ENCODE peak calls at places on chromosomes 7 and 10, in nine cellular contexts. One of them, this sample, is unnamed.

GRCh38 chr7:129875160-129875559 is 77.6 kb downstream of the UBE2H start:
- DNase-seq in upper lobe of left lung: no peak
- DNase-seq in sigmoid colon: no peak
- DNase-seq in endothelial cell of umbilical vein: no peak
- DNase-seq in lower leg skin: no peak
- DNase-seq in A549: no peak
- DNase-seq in IMR-90: no peak
- DNase-seq in HCT116: no peak
- DNase-seq in right lobe of liver: no peak
- DNase-seq in this sample: no peak

GRCh38 chr10:86226801-86227201 is 139.8 kb downstream of the GRID1 start:
- DNase-seq in upper lobe of left lung: no peak
- DNase-seq in sigmoid colon: no peak
- DNase-seq in endothelial cell of umbilical vein: no peak
- DNase-seq in lower leg skin: no peak
- DNase-seq in A549: no peak
- DNase-seq in IMR-90: no peak
- DNase-seq in HCT116: no peak
- DNase-seq in right lobe of liver: no peak
- DNase-seq in this sample: no peak

GRCh38 chr10:102649770-102650654 is 5.7 kb downstream of the TRIM8 start:
- DNase-seq in upper lobe of left lung: no peak
- DNase-seq in sigmoid colon: no peak
- DNase-seq in endothelial cell of umbilical vein: no peak
- DNase-seq in lower leg skin: no peak
- DNase-seq in A549: no peak
- DNase-seq in IMR-90: no peak
- DNase-seq in HCT116: no peak
- DNase-seq in right lobe of liver: peak
- DNase-seq in this sample: no peak

GRCh38 chr10:131205556-131205955 is 106.0 kb downstream of the TCERG1L start:
- DNase-seq in upper lobe of left lung: peak
- DNase-seq in sigmoid colon: no peak
- DNase-seq in endothelial cell of umbilical vein: no peak
- DNase-seq in lower leg skin: no peak
- DNase-seq in A549: no peak
- DNase-seq in IMR-90: no peak
- DNase-seq in HCT116: no peak
- DNase-seq in right lobe of liver: no peak
- DNase-seq in this sample: peak

GRCh38 chr10:59376817-59377340 is 14.5 kb upstream of the FAM13C start:
- DNase-seq in upper lobe of left lung: no peak
- DNase-seq in sigmoid colon: no peak
- DNase-seq in endothelial cell of umbilical vein: no peak
- DNase-seq in lower leg skin: no peak
- DNase-seq in A549: no peak
- DNase-seq in IMR-90: no peak
- DNase-seq in HCT116: no peak
- DNase-seq in right lobe of liver: no peak
- DNase-seq in this sample: no peak

GRCh38 chr10:66162560-66163143 is 763.2 kb upstream of the LRRTM3 start:
- DNase-seq in upper lobe of left lung: no peak
- DNase-seq in sigmoid colon: no peak
- DNase-seq in endothelial cell of umbilical vein: no peak
- DNase-seq in lower leg skin: no peak
- DNase-seq in A549: no peak
- DNase-seq in IMR-90: no peak
- DNase-seq in HCT116: no peak
- DNase-seq in right lobe of liver: no peak
- DNase-seq in this sample: no peak

GRCh38 chr7:40194743-40195142 is 59.9 kb downstream of the SUGCT start:
- DNase-seq in upper lobe of left lung: no peak
- DNase-seq in sigmoid colon: no peak
- DNase-seq in endothelial cell of umbilical vein: peak
- DNase-seq in lower leg skin: peak
- DNase-seq in A549: no peak
- DNase-seq in IMR-90: peak
- DNase-seq in HCT116: no peak
- DNase-seq in right lobe of liver: no peak
- DNase-seq in this sample: no peak

GRCh38 chr7:3585826-3586225 is 284.8 kb downstream of the SDK1 start:
- DNase-seq in upper lobe of left lung: no peak
- DNase-seq in sigmoid colon: no peak
- DNase-seq in endothelial cell of umbilical vein: no peak
- DNase-seq in lower leg skin: no peak
- DNase-seq in A549: no peak
- DNase-seq in IMR-90: no peak
- DNase-seq in HCT116: no peak
- DNase-seq in right lobe of liver: no peak
- DNase-seq in this sample: no peak

GRCh38 chr10:130485241-130485957 is 349.2 kb downstream of the GLRX3 start:
- DNase-seq in upper lobe of left lung: peak
- DNase-seq in sigmoid colon: peak
- DNase-seq in endothelial cell of umbilical vein: no peak
- DNase-seq in lower leg skin: no peak
- DNase-seq in A549: no peak
- DNase-seq in IMR-90: no peak
- DNase-seq in HCT116: no peak
- DNase-seq in right lobe of liver: no peak
- DNase-seq in this sample: no peak

GRCh38 chr10:61970182-61971015 is 68.9 kb downstream of the ARID5B start:
- DNase-seq in upper lobe of left lung: no peak
- DNase-seq in sigmoid colon: no peak
- DNase-seq in endothelial cell of umbilical vein: peak
- DNase-seq in lower leg skin: no peak
- DNase-seq in A549: no peak
- DNase-seq in IMR-90: no peak
- DNase-seq in HCT116: no peak
- DNase-seq in right lobe of liver: no peak
- DNase-seq in this sample: no peak

GRCh38 chr7:3682028-3682712 is 381.1 kb downstream of the SDK1 start:
- DNase-seq in upper lobe of left lung: no peak
- DNase-seq in sigmoid colon: peak
- DNase-seq in endothelial cell of umbilical vein: peak
- DNase-seq in lower leg skin: no peak
- DNase-seq in A549: no peak
- DNase-seq in IMR-90: no peak
- DNase-seq in HCT116: no peak
- DNase-seq in right lobe of liver: no peak
- DNase-seq in this sample: no peak

GRCh38 chr10:122474145-122474739 is 12.9 kb downstream of the HTRA1 start:
- DNase-seq in upper lobe of left lung: no peak
- DNase-seq in sigmoid colon: no peak
- DNase-seq in endothelial cell of umbilical vein: peak
- DNase-seq in lower leg skin: no peak
- DNase-seq in A549: no peak
- DNase-seq in IMR-90: no peak
- DNase-seq in HCT116: no peak
- DNase-seq in right lobe of liver: no peak
- DNase-seq in this sample: no peak

GRCh38 chr10:87685832-87686589 is 26.3 kb downstream of the PAPSS2 start:
- DNase-seq in upper lobe of left lung: no peak
- DNase-seq in sigmoid colon: no peak
- DNase-seq in endothelial cell of umbilical vein: no peak
- DNase-seq in lower leg skin: no peak
- DNase-seq in A549: no peak
- DNase-seq in IMR-90: no peak
- DNase-seq in HCT116: no peak
- DNase-seq in right lobe of liver: no peak
- DNase-seq in this sample: no peak

GRCh38 chr10:102669206-102670064 is 25.2 kb downstream of the TRIM8 start:
- DNase-seq in upper lobe of left lung: peak
- DNase-seq in sigmoid colon: peak
- DNase-seq in endothelial cell of umbilical vein: no peak
- DNase-seq in lower leg skin: no peak
- DNase-seq in A549: peak
- DNase-seq in IMR-90: peak
- DNase-seq in HCT116: peak
- DNase-seq in right lobe of liver: no peak
- DNase-seq in this sample: peak

GRCh38 chr10:111525696-111526095 is 448.9 kb downstream of the ADRA2A start:
- DNase-seq in upper lobe of left lung: no peak
- DNase-seq in sigmoid colon: no peak
- DNase-seq in endothelial cell of umbilical vein: no peak
- DNase-seq in lower leg skin: no peak
- DNase-seq in A549: no peak
- DNase-seq in IMR-90: no peak
- DNase-seq in HCT116: no peak
- DNase-seq in right lobe of liver: no peak
- DNase-seq in this sample: no peak

DNA sequence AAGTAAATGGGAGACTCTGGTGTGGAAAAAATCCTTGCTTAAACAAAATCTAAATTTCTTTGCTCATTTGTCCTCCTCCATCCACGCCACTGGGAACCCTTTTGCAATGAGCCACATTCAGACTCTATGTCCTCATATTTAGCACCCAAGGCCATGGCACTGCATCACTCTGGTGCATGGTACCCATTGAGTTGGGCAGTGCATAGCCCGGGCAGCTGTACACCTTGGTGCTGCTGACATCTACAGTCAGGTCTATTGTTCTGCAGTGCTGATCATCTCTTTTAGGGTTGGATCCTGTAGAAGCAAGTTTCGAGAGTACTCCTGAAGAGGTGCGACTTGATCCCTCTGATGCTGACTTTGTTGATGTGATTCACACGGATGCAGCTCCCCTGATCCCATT is 6.8 kb downstream of the PNLIPRP1 start:
- DNase-seq in upper lobe of left lung: no peak
- DNase-seq in sigmoid colon: no peak
- DNase-seq in endothelial cell of umbilical vein: no peak
- DNase-seq in lower leg skin: no peak
- DNase-seq in A549: no peak
- DNase-seq in IMR-90: no peak
- DNase-seq in HCT116: no peak
- DNase-seq in right lobe of liver: no peak
- DNase-seq in this sample: no peak
- TF ChIP-seq POLR2A in upper lobe of left lung: no peak
- TF ChIP-seq POLR2A in sigmoid colon: no peak
- TF ChIP-seq POLR2A in endothelial cell of umbilical vein: no peak
- TF ChIP-seq POLR2A in lower leg skin: no peak
- TF ChIP-seq POLR2A in A549: no peak
- TF ChIP-seq POLR2A in IMR-90: no peak
- TF ChIP-seq POLR2A in HCT116: no peak
- TF ChIP-seq POLR2A in right lobe of liver: no peak
- TF ChIP-seq POLR2A in this sample: no peak

DNA sequence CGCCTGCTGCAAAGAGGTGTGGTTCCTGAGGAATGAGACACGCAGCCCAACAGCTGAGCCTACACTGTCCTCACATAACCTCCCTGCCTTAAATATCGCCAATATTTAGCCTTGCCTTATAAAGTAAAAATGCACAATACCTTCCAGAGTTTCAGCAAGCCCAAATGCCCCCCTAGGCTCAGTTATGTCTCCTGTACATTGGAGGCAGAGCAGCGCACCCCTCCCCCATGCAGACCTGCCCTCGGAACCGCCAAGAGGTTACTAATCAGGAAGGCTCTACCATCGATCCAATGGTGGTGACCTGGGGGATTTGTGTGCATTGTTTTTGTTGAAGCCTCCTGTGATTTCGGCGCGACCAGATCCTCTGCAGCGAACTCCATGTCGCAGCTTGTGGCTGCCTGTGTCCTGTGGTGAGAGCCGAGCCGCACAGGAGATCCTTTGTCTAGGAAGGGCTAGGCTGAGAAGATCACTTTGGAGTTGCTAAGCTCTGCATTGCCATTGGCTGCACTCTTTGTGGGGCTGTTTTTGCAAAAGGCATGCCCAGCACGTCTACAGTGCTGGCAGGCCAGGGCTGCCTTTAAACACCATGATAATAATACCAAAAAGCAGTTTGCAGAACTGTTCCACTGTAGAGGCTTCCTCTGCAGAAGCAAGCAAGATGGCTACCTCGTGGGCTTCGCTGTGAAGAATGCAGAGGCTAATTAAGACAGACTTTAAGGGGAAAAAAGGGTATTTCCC is 40.1 kb downstream of the TET1 start:
- DNase-seq in upper lobe of left lung: peak
- DNase-seq in sigmoid colon: peak
- DNase-seq in endothelial cell of umbilical vein: peak
- DNase-seq in lower leg skin: peak
- DNase-seq in A549: peak
- DNase-seq in IMR-90: peak
- DNase-seq in HCT116: peak
- DNase-seq in right lobe of liver: peak
- DNase-seq in this sample: no peak
- TF ChIP-seq POLR2A in upper lobe of left lung: peak
- TF ChIP-seq POLR2A in sigmoid colon: no peak
- TF ChIP-seq POLR2A in endothelial cell of umbilical vein: peak
- TF ChIP-seq POLR2A in lower leg skin: no peak
- TF ChIP-seq POLR2A in A549: peak
- TF ChIP-seq POLR2A in IMR-90: no peak
- TF ChIP-seq POLR2A in HCT116: peak
- TF ChIP-seq POLR2A in right lobe of liver: no peak
- TF ChIP-seq POLR2A in this sample: no peak

GRCh38 chr7:17528636-17529035 is 230.2 kb downstream of the AHR start:
- DNase-seq in upper lobe of left lung: no peak
- DNase-seq in sigmoid colon: no peak
- DNase-seq in endothelial cell of umbilical vein: no peak
- DNase-seq in lower leg skin: no peak
- DNase-seq in A549: no peak
- DNase-seq in IMR-90: peak
- DNase-seq in HCT116: no peak
- DNase-seq in right lobe of liver: no peak
- DNase-seq in this sample: no peak
- TF ChIP-seq POLR2A in upper lobe of left lung: no peak
- TF ChIP-seq POLR2A in sigmoid colon: no peak
- TF ChIP-seq POLR2A in endothelial cell of umbilical vein: no peak
- TF ChIP-seq POLR2A in lower leg skin: no peak
- TF ChIP-seq POLR2A in A549: no peak
- TF ChIP-seq POLR2A in IMR-90: no peak
- TF ChIP-seq POLR2A in HCT116: no peak
- TF ChIP-seq POLR2A in right lobe of liver: no peak
- TF ChIP-seq POLR2A in this sample: no peak

GRCh38 chr10:3908183-3908582 is 123.2 kb upstream of the KLF6 start:
- DNase-seq in upper lobe of left lung: no peak
- DNase-seq in sigmoid colon: no peak
- DNase-seq in endothelial cell of umbilical vein: no peak
- DNase-seq in lower leg skin: no peak
- DNase-seq in A549: no peak
- DNase-seq in IMR-90: no peak
- DNase-seq in HCT116: no peak
- DNase-seq in right lobe of liver: no peak
- DNase-seq in this sample: no peak

GRCh38 chr10:3914702-3915101 is 129.7 kb upstream of the KLF6 start:
- DNase-seq in upper lobe of left lung: no peak
- DNase-seq in sigmoid colon: no peak
- DNase-seq in endothelial cell of umbilical vein: no peak
- DNase-seq in lower leg skin: no peak
- DNase-seq in A549: no peak
- DNase-seq in IMR-90: no peak
- DNase-seq in HCT116: no peak
- DNase-seq in right lobe of liver: no peak
- DNase-seq in this sample: no peak

GRCh38 chr10:3909339-3909738 is 124.3 kb upstream of the KLF6 start:
- DNase-seq in upper lobe of left lung: no peak
- DNase-seq in sigmoid colon: no peak
- DNase-seq in endothelial cell of umbilical vein: no peak
- DNase-seq in lower leg skin: peak
- DNase-seq in A549: no peak
- DNase-seq in IMR-90: no peak
- DNase-seq in HCT116: no peak
- DNase-seq in right lobe of liver: no peak
- DNase-seq in this sample: no peak

GRCh38 chr10:3911241-3911640 is 126.2 kb upstream of the KLF6 start:
- DNase-seq in upper lobe of left lung: no peak
- DNase-seq in sigmoid colon: no peak
- DNase-seq in endothelial cell of umbilical vein: no peak
- DNase-seq in lower leg skin: no peak
- DNase-seq in A549: no peak
- DNase-seq in IMR-90: no peak
- DNase-seq in HCT116: no peak
- DNase-seq in right lobe of liver: no peak
- DNase-seq in this sample: no peak

GRCh38 chr10:3911713-3912442 is 126.9 kb upstream of the KLF6 start:
- DNase-seq in upper lobe of left lung: no peak
- DNase-seq in sigmoid colon: no peak
- DNase-seq in endothelial cell of umbilical vein: no peak
- DNase-seq in lower leg skin: no peak
- DNase-seq in A549: no peak
- DNase-seq in IMR-90: peak
- DNase-seq in HCT116: no peak
- DNase-seq in right lobe of liver: no peak
- DNase-seq in this sample: no peak
- TF ChIP-seq POLR2A in upper lobe of left lung: no peak
- TF ChIP-seq POLR2A in sigmoid colon: no peak
- TF ChIP-seq POLR2A in endothelial cell of umbilical vein: no peak
- TF ChIP-seq POLR2A in lower leg skin: no peak
- TF ChIP-seq POLR2A in A549: no peak
- TF ChIP-seq POLR2A in IMR-90: no peak
- TF ChIP-seq POLR2A in HCT116: no peak
- TF ChIP-seq POLR2A in right lobe of liver: no peak
- TF ChIP-seq POLR2A in this sample: no peak

This sample was measured in vagina.